ENCODE peak calls at places on chromosomes 5 and 9, in four cellular contexts. L is HEK293T; N is stimulated activated naive CD4-positive, alpha-beta T cell; H is HT1080. S is an unnamed sample.

GRCh38 chr9:134325813-134326753 is at the start of gene RXRA:
- DNase-seq in H (peak), N (peak), L (peak), S (no peak)

GRCh38 chr5:171863928-171864327 is 78.3 kb downstream of the SMIM23 start:
- DNase-seq in H (no peak), N (no peak), L (no peak), S (no peak)

GRCh38 chr5:154967419-154968024 is 26.6 kb downstream of the MRPL22 start:
- DNase-seq in L (peak), H (no peak), N (no peak), S (no peak)

GRCh38 chr9:133367221-133367620 is 8.6 kb downstream of the SURF4 start:
- DNase-seq in H (no peak), L (no peak), N (no peak), S (no peak)

GRCh38 chr9:119153402-119153801 is 215.8 kb downstream of the BRINP1 start:
- DNase-seq in H (no peak), N (no peak), L (no peak), S (no peak)

GRCh38 chr9:124781967-124782660 is 5.2 kb downstream of the OLFML2A start:
- DNase-seq in H (no peak), N (no peak), L (no peak), S (no peak)

GRCh38 chr5:173454381-173454763 is 126.2 kb upstream of the STC2 start:
- DNase-seq in N (no peak), L (no peak), H (peak), S (no peak)

GRCh38 chr9:9552665-9553064 is 1060.1 kb downstream of the PTPRD start:
- DNase-seq in H (no peak), L (no peak), N (no peak), S (no peak)

GRCh38 chr5:77086611-77087483 is at the start of gene ZBED3:
- DNase-seq in L (peak), H (peak), N (peak), S (peak)

GRCh38 chr5:56625577-56625976 is 189.8 kb upstream of the MAP3K1 start:
- DNase-seq in N (no peak), L (no peak), H (no peak), S (no peak)

GRCh38 chr9:132341177-132341840 is 13.5 kb downstream of the SETX start:
- DNase-seq in H (no peak), L (no peak), N (no peak), S (no peak)

GRCh38 chr9:7266911-7267555 is 509.3 kb downstream of the KDM4C start:
- DNase-seq in N (no peak), L (peak), H (no peak), S (no peak)

GRCh38 chr5:159106569-159107282 is 7.0 kb upstream of the EBF1 start:
- DNase-seq in H (peak), N (peak), L (peak), S (peak)

GRCh38 chr5:147558131-147558730 is 48.4 kb upstream of the DPYSL3 start:
- DNase-seq in L (no peak), N (no peak), H (no peak), S (no peak)

GRCh38 chr9:128011071-128011817 is 30.5 kb upstream of the EEIG1 start:
- DNase-seq in N (no peak), L (no peak), H (no peak), S (no peak)

GRCh38 chr9:89515416-89515815 is 17.5 kb upstream of the SEMA4D start:
- DNase-seq in H (peak), N (no peak), L (no peak), S (no peak)

GRCh38 chr5:107108111-107108510 is 562.6 kb downstream of the EFNA5 start:
- DNase-seq in L (no peak), N (no peak), H (no peak), S (no peak)

GRCh38 chr5:112630246-112631009 is 107.3 kb upstream of the APC start:
- DNase-seq in H (peak), N (no peak), L (no peak), S (no peak)

GRCh38 chr5:133266966-133267365 is 215.2 kb downstream of the HSPA4 start:
- DNase-seq in L (no peak), H (no peak), N (no peak), S (no peak)